ENCODE peak calls at places on chromosomes 5 and 9, in six cellular contexts. R is SK-N-SH, D is H1, U is HepG2, X is K562, K is GM12878. W is an unnamed sample.

GRCh38 chr5:72658767-72659540 is 151.7 kb upstream of the ZNF366 start:
- DNase-seq in R (no peak), X (no peak), U (no peak), D (no peak), K (no peak), W (no peak)

GRCh38 chr9:89797970-89798369 is 193.2 kb downstream of the GADD45G start:
- DNase-seq in K (no peak), U (no peak), X (no peak), D (no peak), R (peak; percentile 46), W (no peak)

GRCh38 chr5:107578051-107578635 is 92.6 kb downstream of the EFNA5 start:
- DNase-seq in D (no peak), U (no peak), K (no peak), X (no peak), R (no peak), W (no peak)

GRCh38 chr5:135332519-135333150 is 66.4 kb downstream of the MACROH2A1 start:
- DNase-seq in U (peak; percentile 59), R (peak; percentile 66), D (no peak), K (no peak), X (peak; percentile 71), W (no peak)

GRCh38 chr9:5518061-5518936 is 8.0 kb downstream of the PDCD1LG2 start:
- DNase-seq in R (no peak), K (no peak), U (no peak), D (no peak), X (no peak), W (no peak)

GRCh38 chr5:133606835-133607234 is 5.5 kb downstream of the FSTL4 start:
- DNase-seq in U (no peak), R (peak; percentile 47), X (no peak), K (no peak), D (no peak), W (no peak)

GRCh38 chr5:3596261-3596825 is 711 bp downstream of the IRX1 start:
- DNase-seq in D (peak; percentile 68), U (no peak), R (peak; percentile 28), X (no peak), K (no peak), W (no peak)

GRCh38 chr9:105328872-105329728 is 84.6 kb downstream of the SLC44A1 start:
- DNase-seq in R (no peak), X (no peak), K (no peak), D (no peak), U (no peak), W (no peak)

GRCh38 chr5:135008981-135009735 is 24.9 kb downstream of the PITX1 start:
- DNase-seq in D (no peak), K (no peak), U (no peak), X (no peak), R (peak; percentile 3), W (no peak)

GRCh38 chr9:130715270-130716077 is 21.9 kb downstream of the EXOSC2 start:
- DNase-seq in X (no peak), K (no peak), R (no peak), U (no peak), D (no peak), W (no peak)

GRCh38 chr5:164475339-164475977 is 970.0 kb downstream of the MAT2B start:
- DNase-seq in U (peak; percentile 10), K (no peak), D (no peak), X (no peak), R (peak; percentile 25), W (no peak)

GRCh38 chr5:135059000-135059923 is 25.2 kb upstream of the PITX1 start:
- DNase-seq in R (no peak), U (no peak), D (no peak), K (no peak), X (no peak), W (no peak)

GRCh38 chr9:127778280-127779135 is at the start of gene SH2D3C:
- DNase-seq in R (no peak), U (no peak), D (no peak), K (no peak), X (no peak), W (peak; percentile 73)

GRCh38 chr9:21570643-21571275 is 88.6 kb upstream of the IFNE start:
- DNase-seq in X (no peak), R (no peak), K (no peak), D (no peak), U (no peak), W (no peak)

GRCh38 chr9:76638001-76638400 is 126.2 kb upstream of the PCA3 start:
- DNase-seq in X (no peak), R (no peak), U (no peak), D (no peak), K (no peak), W (no peak)

GRCh38 chr9:108645520-108645919 is 210.3 kb downstream of the ACTL7B start:
- DNase-seq in K (no peak), X (no peak), U (no peak), R (no peak), D (no peak), W (peak; percentile 86)

GRCh38 chr9:133088146-133088750 is 26.5 kb downstream of the CEL start:
- DNase-seq in R (no peak), U (no peak), D (no peak), X (no peak), K (no peak), W (no peak)

GRCh38 chr9:110157812-110158629 is 49.9 kb downstream of the C9orf152 start:
- DNase-seq in U (no peak), R (no peak), X (no peak), D (no peak), K (no peak), W (no peak)

GRCh38 chr9:21510806-21511205 is 28.7 kb upstream of the IFNE start:
- DNase-seq in K (no peak), U (no peak), X (no peak), D (no peak), R (no peak), W (no peak)

GRCh38 chr5:31614147-31615030 is 24.5 kb upstream of the PDZD2 start:
- DNase-seq in U (no peak), R (no peak), K (no peak), X (no peak), D (no peak), W (no peak)

GRCh38 chr9:36900856-36901220 is 133.2 kb downstream of the PAX5 start:
- DNase-seq in U (no peak), D (no peak), R (no peak), X (no peak), K (no peak), W (no peak)

GRCh38 chr5:94749048-94749447 is 130.6 kb downstream of the SLF1 start:
- DNase-seq in R (no peak), X (no peak), D (no peak), K (no peak), U (no peak), W (no peak)

GRCh38 chr9:31969552-31969951 is 414.9 kb upstream of the ACO1 start:
- DNase-seq in D (no peak), R (no peak), K (no peak), U (no peak), X (no peak), W (no peak)

GRCh38 chr9:114202849-114203248 is 47.5 kb downstream of the COL27A1 start:
- DNase-seq in D (no peak), U (no peak), R (no peak), X (no peak), K (no peak), W (peak; percentile 55)

GRCh38 chr5:121251954-121252353 is 599.7 kb upstream of the FTMT start:
- DNase-seq in D (no peak), K (no peak), X (no peak), R (no peak), U (peak; percentile 10), W (no peak)

GRCh38 chr5:122870219-122870856 is 24.9 kb downstream of the SNX24 start:
- DNase-seq in U (no peak), K (no peak), D (no peak), R (no peak), X (no peak), W (no peak)

GRCh38 chr5:395156-395920 is 47.6 kb upstream of the EXOC3 start:
- DNase-seq in X (peak; percentile 6), K (no peak), U (no peak), D (peak; percentile 44), R (peak; percentile 48), W (no peak)

GRCh38 chr9:110040788-110041187 is 167.2 kb downstream of the C9orf152 start:
- DNase-seq in R (no peak), K (no peak), U (peak; percentile 46), D (no peak), X (no peak), W (no peak)

GRCh38 chr9:95074632-95075269 is 242.8 kb downstream of the FANCC start:
- DNase-seq in U (no peak), X (no peak), D (peak; percentile 35), K (no peak), R (no peak), W (no peak)

GRCh38 chr9:9961487-9961886 is 651.3 kb downstream of the PTPRD start:
- DNase-seq in R (peak; percentile 27), X (no peak), K (no peak), U (no peak), D (no peak), W (no peak)

GRCh38 chr5:154575869-154576806 is 98.1 kb upstream of the HAND1 start:
- DNase-seq in X (no peak), R (peak; percentile 40), U (peak; percentile 4), D (no peak), K (peak; percentile 66), W (no peak)

GRCh38 chr9:100088202-100088601 is 10.6 kb downstream of the ERP44 start:
- DNase-seq in K (no peak), U (no peak), X (peak; percentile 32), R (no peak), D (no peak), W (no peak)
- TF ChIP-seq GABPA in K (no peak), U (no peak), X (no peak), R (no peak), D (no peak), W (no peak)

GRCh38 chr9:71769175-71770165 is 1.2 kb upstream of the CEMIP2 start:
- DNase-seq in U (peak; percentile 78), D (peak; percentile 88), X (peak; percentile 51), R (peak; percentile 37), K (no peak), W (no peak)
- TF ChIP-seq CTCF in U (peak; percentile 62), D (peak; percentile 49), X (peak; percentile 48), R (no peak), K (no peak), W (no peak)

GRCh38 chr5:160175438-160176218 is 53.7 kb upstream of the FABP6 start:
- DNase-seq in U (no peak), D (no peak), K (no peak), R (peak; percentile 66), X (no peak), W (no peak)
- TF ChIP-seq GABPA in U (no peak), D (no peak), K (no peak), R (no peak), X (no peak), W (no peak)

DNA sequence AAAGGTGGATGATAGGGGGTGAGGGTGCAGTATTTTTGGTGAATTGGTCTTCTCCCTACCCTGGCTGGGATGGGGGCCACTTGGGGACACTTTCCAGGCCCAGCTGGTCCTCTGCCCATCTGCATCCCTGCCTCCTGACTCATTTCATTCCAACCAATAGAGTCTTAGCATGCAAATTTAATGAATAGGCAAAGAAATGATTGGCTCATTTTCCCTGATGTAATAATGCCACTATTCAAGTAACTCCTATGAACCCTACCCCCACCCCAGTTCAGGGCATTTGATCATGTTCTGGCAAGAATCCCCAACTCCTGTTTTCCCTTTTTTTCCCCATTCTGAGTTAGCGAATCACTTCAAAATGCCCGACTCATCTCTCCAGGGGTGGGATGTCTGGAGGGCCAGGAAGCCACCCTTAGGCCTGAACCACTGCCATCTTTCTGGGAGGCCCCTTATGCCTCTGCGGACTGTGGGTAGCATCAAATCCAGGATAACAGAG is 56.7 kb downstream of the PCDH1 start:
- DNase-seq in X (no peak), R (peak; percentile 68), D (no peak), U (no peak), K (no peak), W (no peak)
- TF ChIP-seq CTCF in X (no peak), R (no peak), D (no peak), U (no peak), K (no peak), W (no peak)